ENCODE peak calls at places on chromosomes 5 and 9, in nine cellular contexts. D is spleen, X is ovary, G is IMR-90, Z is suprapubic skin, M is stomach, Y is sigmoid colon, T is prostate gland, L is HepG2. H is an unnamed sample. For H3K4me1, the result is how much of the 10 kb centered on the place peaks cover.

GRCh38 chr9:26271495-26272122 is 593.4 kb upstream of the TUSC1 start:
- DNase-seq in D (no peak), X (no peak), G (no peak), Z (no peak), M (no peak), Y (no peak), T (no peak), L (no peak), H (no peak)

GRCh38 chr5:36390640-36391039 is 88.9 kb upstream of the RANBP3L start:
- DNase-seq in D (no peak), X (no peak), G (no peak), Z (no peak), M (no peak), Y (no peak), T (no peak), L (no peak), H (no peak)

GRCh38 chr5:73814234-73814846 is 188.3 kb downstream of the ARHGEF28 start:
- DNase-seq in D (no peak), X (no peak), G (no peak), Z (no peak), M (no peak), Y (no peak), T (no peak), L (no peak), H (no peak)

GRCh38 chr5:127942246-127943060 is 141.1 kb upstream of the SLC12A2 start:
- DNase-seq in D (no peak), X (no peak), G (peak), Z (no peak), M (no peak), Y (no peak), T (no peak), L (no peak), H (no peak)

GRCh38 chr5:110768138-110768845 is 29.5 kb downstream of the SLC25A46 start:
- DNase-seq in D (no peak), X (no peak), G (peak), Z (no peak), M (no peak), Y (no peak), T (no peak), L (no peak), H (no peak)

GRCh38 chr5:23466401-23466886 is 41.0 kb upstream of the PRDM9 start:
- DNase-seq in D (no peak), X (no peak), G (no peak), Z (no peak), M (no peak), Y (no peak), T (no peak), L (peak), H (no peak)

GRCh38 chr5:6682239-6682638 is 31.0 kb upstream of the TENT4A start:
- DNase-seq in D (no peak), X (no peak), G (no peak), Z (no peak), M (no peak), Y (no peak), T (no peak), L (no peak), H (no peak)

GRCh38 chr5:158164648-158165047 is 305.7 kb upstream of the CLINT1 start:
- DNase-seq in D (no peak), X (no peak), G (no peak), Z (no peak), M (no peak), Y (no peak), T (no peak), L (no peak), H (no peak)

GRCh38 chr9:137321726-137322361 is 19.8 kb upstream of the NRARP start:
- DNase-seq in D (peak), X (peak), G (no peak), Z (no peak), M (peak), Y (peak), T (no peak), L (no peak), H (no peak)

GRCh38 chr5:83745821-83746220 is 25.2 kb upstream of the HAPLN1 start:
- DNase-seq in D (no peak), X (no peak), G (peak), Z (no peak), M (no peak), Y (no peak), T (no peak), L (no peak), H (no peak)

GRCh38 chr5:122515709-122516431 is 203.8 kb downstream of the SNCAIP start:
- DNase-seq in D (no peak), X (peak), G (peak), Z (no peak), M (peak), Y (peak), T (peak), L (peak), H (peak)

GRCh38 chr5:56625577-56625976 is 189.8 kb upstream of the MAP3K1 start:
- DNase-seq in D (no peak), X (no peak), G (peak), Z (no peak), M (no peak), Y (no peak), T (no peak), L (no peak), H (no peak)

GRCh38 chr5:141844414-141845097 is 33.7 kb downstream of the PCDH1 start:
- DNase-seq in D (no peak), X (no peak), G (no peak), Z (no peak), M (no peak), Y (no peak), T (no peak), L (no peak), H (no peak)

GRCh38 chr9:95764490-95764889 is 111.0 kb upstream of the ERCC6L2 start:
- DNase-seq in D (no peak), X (no peak), G (peak), Z (no peak), M (no peak), Y (no peak), T (no peak), L (no peak), H (no peak)

GRCh38 chr5:73282383-73282782 is 109.4 kb downstream of the TMEM174 start:
- DNase-seq in D (no peak), X (no peak), G (no peak), Z (no peak), M (no peak), Y (no peak), T (no peak), L (no peak), H (no peak)

GRCh38 chr9:107295995-107296394 is 12.9 kb downstream of the RAD23B start:
- DNase-seq in D (no peak), X (no peak), G (no peak), Z (no peak), M (no peak), Y (no peak), T (no peak), L (no peak), H (no peak)

GRCh38 chr9:104085538-104085937 is 8.6 kb upstream of the SMC2 start:
- DNase-seq in D (no peak), X (no peak), G (no peak), Z (no peak), M (no peak), Y (no peak), T (no peak), L (no peak), H (no peak)

GRCh38 chr5:944992-945685 is 52.5 kb downstream of the TRIP13 start:
- DNase-seq in D (no peak), X (no peak), G (no peak), Z (peak), M (no peak), Y (no peak), T (no peak), L (no peak), H (no peak)

GRCh38 chr9:21801683-21802417 is 586 bp upstream of the MTAP start:
- DNase-seq in D (peak), X (peak), G (peak), Z (peak), M (peak), Y (peak), T (peak), L (peak), H (peak)

GRCh38 chr9:89604463-89605180 is at the start of gene GADD45G:
- DNase-seq in D (peak), X (peak), G (peak), Z (peak), M (peak), Y (peak), T (peak), L (no peak), H (peak)

GRCh38 chr9:102966999-102967398 is 28.1 kb upstream of the CYLC2 start:
- DNase-seq in D (peak), X (no peak), G (no peak), Z (no peak), M (no peak), Y (no peak), T (no peak), L (no peak), H (no peak)

GRCh38 chr9:135186248-135187164 is 99.0 kb downstream of the OLFM1 start:
- DNase-seq in D (no peak), X (no peak), G (no peak), Z (no peak), M (no peak), Y (no peak), T (no peak), L (no peak), H (peak)

GRCh38 chr9:76718166-76718565 is 46.1 kb upstream of the PCA3 start:
- DNase-seq in D (no peak), X (no peak), G (no peak), Z (no peak), M (no peak), Y (no peak), T (no peak), L (no peak), H (no peak)

GRCh38 chr5:180932660-180933059 is 33.7 kb downstream of the BTNL8 start:
- DNase-seq in D (no peak), X (no peak), G (no peak), Z (no peak), M (no peak), Y (no peak), T (no peak), L (no peak), H (no peak)

GRCh38 chr9:114775981-114776380 is 29.9 kb downstream of the TNFSF15 start:
- DNase-seq in D (no peak), X (no peak), G (no peak), Z (no peak), M (no peak), Y (no peak), T (no peak), L (no peak), H (no peak)

GRCh38 chr9:17907780-17908513 is 329.1 kb downstream of the SH3GL2 start:
- DNase-seq in D (no peak), X (peak), G (no peak), Z (no peak), M (no peak), Y (no peak), T (no peak), L (no peak), H (no peak)
- H3K4me3 ChIP-seq in D (peak), X (peak), G (no peak), Z (no peak), M (no peak), Y (peak), T (no peak), L (no peak), H (no peak)

GRCh38 chr9:98010450-98010849 is 27.3 kb downstream of the ANP32B start:
- DNase-seq in D (no peak), X (no peak), G (peak), Z (no peak), M (no peak), Y (no peak), T (no peak), L (no peak), H (no peak)
- TF ChIP-seq POLR2A in D (no peak), X (no peak), G (no peak), Z (no peak), M (no peak), Y (no peak), T (no peak), L (no peak), H (no peak)

GRCh38 chr5:102762828-102763227 is 7.7 kb downstream of the PAM start:
- DNase-seq in D (no peak), X (no peak), G (no peak), Z (no peak), M (no peak), Y (no peak), T (no peak), L (no peak), H (no peak)
- H3K4me1 ChIP-seq in D (under half), X (under half), G (under half), Z (half or more), M (under half), Y (under half), T (under half), L (under half), H (half or more)

DNA sequence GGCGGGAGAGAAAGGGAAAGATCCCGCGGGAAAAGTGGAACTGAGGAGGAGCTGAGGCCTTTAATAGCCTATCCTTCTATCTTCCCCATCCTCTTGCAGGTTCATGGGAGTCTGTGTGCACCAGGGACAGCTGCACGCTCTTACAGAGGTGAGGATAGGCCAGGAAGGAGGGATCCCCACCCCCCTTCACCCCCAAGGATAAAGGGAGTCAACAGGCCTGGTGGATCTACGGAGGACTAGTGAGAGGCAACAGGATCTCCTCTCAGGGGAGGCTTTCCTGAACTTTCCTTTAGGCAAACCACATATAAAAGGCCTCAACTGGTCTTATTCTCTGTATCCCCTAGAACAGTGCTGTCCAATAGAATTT is 1.1 kb downstream of the TESK1 start:
- DNase-seq in D (no peak), X (no peak), G (no peak), Z (no peak), M (no peak), Y (peak), T (no peak), L (no peak), H (no peak)
- H3K4me3 ChIP-seq in D (peak), X (peak), G (peak), Z (peak), M (peak), Y (peak), T (peak), L (peak), H (no peak)

GRCh38 chr5:59002162-59002825 is 419.4 kb downstream of the RAB3C start:
- DNase-seq in D (no peak), X (no peak), G (no peak), Z (no peak), M (no peak), Y (no peak), T (no peak), L (no peak), H (no peak)

GRCh38 chr5:59001154-59001553 is 418.3 kb downstream of the RAB3C start:
- DNase-seq in D (no peak), X (no peak), G (peak), Z (no peak), M (no peak), Y (no peak), T (no peak), L (no peak), H (no peak)

GRCh38 chr5:58999804-59000595 is 417.1 kb downstream of the RAB3C start:
- DNase-seq in D (no peak), X (no peak), G (no peak), Z (no peak), M (no peak), Y (no peak), T (no peak), L (no peak), H (no peak)

GRCh38 chr5:59003124-59003523 is 420.2 kb downstream of the RAB3C start:
- DNase-seq in D (no peak), X (no peak), G (no peak), Z (no peak), M (no peak), Y (no peak), T (no peak), L (no peak), H (no peak)

GRCh38 chr5:59001716-59002115 is 418.8 kb downstream of the RAB3C start:
- DNase-seq in D (no peak), X (no peak), G (no peak), Z (no peak), M (no peak), Y (no peak), T (no peak), L (no peak), H (no peak)
- TF ChIP-seq POLR2A in D (no peak), X (no peak), G (no peak), Z (no peak), M (no peak), Y (no peak), T (no peak), L (no peak), H (no peak)

GRCh38 chr5:176388003-176388340 is 426 bp downstream of the NOP16 start:
- DNase-seq in D (no peak), X (no peak), G (peak), Z (no peak), M (no peak), Y (no peak), T (no peak), L (peak), H (no peak)

GRCh38 chr5:176386491-176386890 is 1.9 kb downstream of the NOP16 start:
- DNase-seq in D (no peak), X (no peak), G (no peak), Z (no peak), M (no peak), Y (no peak), T (no peak), L (no peak), H (no peak)

GRCh38 chr5:176388341-176389113 is at the start of the genes HIGD2A and NOP16:
- DNase-seq in D (peak), X (peak), G (peak), Z (peak), M (peak), Y (peak), T (peak), L (peak), H (peak)

GRCh38 chr5:176389114-176389768 is 690 bp downstream of the HIGD2A start:
- DNase-seq in D (peak), X (no peak), G (no peak), Z (no peak), M (no peak), Y (no peak), T (no peak), L (no peak), H (no peak)

DNA sequence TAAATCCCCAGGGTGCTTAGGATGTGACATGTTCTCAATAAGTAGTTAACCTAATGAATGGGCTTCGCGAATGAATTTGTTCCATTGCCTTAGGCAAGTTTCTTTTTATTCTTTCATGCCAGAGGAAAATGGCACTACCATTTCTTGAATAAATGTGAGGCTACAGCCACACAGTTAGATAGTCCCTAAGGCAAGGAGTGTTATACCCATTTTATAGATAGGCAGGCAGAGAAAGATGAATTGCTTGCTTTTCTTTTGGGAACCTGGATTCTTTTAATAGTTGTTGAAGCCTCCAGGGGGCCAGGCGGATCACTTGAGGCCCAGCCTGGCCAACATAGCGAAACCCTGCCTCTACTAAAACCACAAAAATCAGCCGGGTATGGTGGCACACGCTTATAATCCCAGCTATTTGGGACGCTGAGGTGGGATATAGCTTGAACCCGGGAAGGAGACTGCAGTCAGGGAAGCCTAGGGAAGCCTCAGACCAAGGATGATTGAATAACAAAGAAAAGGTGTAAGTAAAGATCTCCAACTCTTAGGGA is 943 bp downstream of the NOP16 start:
- DNase-seq in D (peak), X (no peak), G (no peak), Z (no peak), M (no peak), Y (no peak), T (no peak), L (no peak), H (no peak)
- H3K4me1 ChIP-seq in D (under half), X (under half), G (under half), Z (under half), M (under half), Y (under half), T (under half), L (under half), H (under half)